ENCODE peak calls at places on chromosome 20, in six cellular contexts. P is foreskin fibroblast; M is activated CD4-positive, alpha-beta T cell treated with anti-CD3 and anti-CD28 coated beads for 4 hours; E is AG10803; Z is globus pallidus; S is stimulated activated CD4-positive, alpha-beta T cell treated with anti-CD3 and anti-CD28 coated beads, Interleukin-2, amount 100 ng/mL, for 48 hours. T is an unnamed sample.

GRCh38 chr20:25017257-25017803 is 24.8 kb upstream of the APMAP start:
- DNase-seq in P (no peak), M (no peak), E (no peak), Z (no peak), S (no peak), T (no peak)

GRCh38 chr20:64077876-64078551 is 1.3 kb downstream of the RGS19 start:
- DNase-seq in P (no peak), M (no peak), E (no peak), Z (no peak), S (no peak), T (no peak)

GRCh38 chr20:57484772-57485171 is 40.2 kb downstream of the CTCFL start:
- DNase-seq in P (no peak), M (no peak), E (no peak), Z (no peak), S (no peak), T (no peak)

GRCh38 chr20:5451643-5452210 is 135.0 kb upstream of the PROKR2 start:
- DNase-seq in P (no peak), M (no peak), E (no peak), Z (no peak), S (no peak), T (no peak)

GRCh38 chr20:54219751-54220426 is 12.0 kb downstream of the PFDN4 start:
- DNase-seq in P (peak; percentile 78), M (no peak), E (peak; percentile 52), Z (no peak), S (no peak), T (no peak)

GRCh38 chr20:3163099-3164042 is 3.7 kb upstream of the FASTKD5 start:
- DNase-seq in P (no peak), M (no peak), E (no peak), Z (no peak), S (no peak), T (no peak)

GRCh38 chr20:46897471-46897870 is 2.8 kb downstream of the EYA2 start:
- DNase-seq in P (no peak), M (no peak), E (no peak), Z (no peak), S (no peak), T (no peak)

GRCh38 chr20:1876975-1877603 is 18.1 kb upstream of the SIRPA start:
- DNase-seq in P (no peak), M (no peak), E (no peak), Z (no peak), S (no peak), T (no peak)

GRCh38 chr20:40738976-40739375 is 49.9 kb upstream of the MAFB start:
- DNase-seq in P (no peak), M (no peak), E (no peak), Z (no peak), S (no peak), T (no peak)

GRCh38 chr20:62088258-62089127 is 22.8 kb upstream of the TAF4 start:
- DNase-seq in P (peak; percentile 89), M (peak; percentile 26), E (peak; percentile 63), Z (no peak), S (no peak), T (no peak)

GRCh38 chr20:51284871-51285270 is 257.6 kb downstream of the NFATC2 start:
- DNase-seq in P (no peak), M (no peak), E (no peak), Z (peak; percentile 82), S (no peak), T (no peak)

GRCh38 chr20:45061244-45061643 is 39.7 kb downstream of the KCNS1 start:
- DNase-seq in P (peak; percentile 94), M (no peak), E (peak; percentile 89), Z (peak; percentile 30), S (no peak), T (no peak)

GRCh38 chr20:35663813-35664543 is 722 bp downstream of the CPNE1 start:
- DNase-seq in P (peak; percentile 33), M (peak; percentile 52), E (peak; percentile 6), Z (peak; percentile 38), S (peak; percentile 45), T (peak; percentile 80)

GRCh38 chr20:51815383-51816076 is 13.2 kb upstream of the SALL4 start:
- DNase-seq in P (no peak), M (no peak), E (no peak), Z (no peak), S (no peak), T (no peak)

GRCh38 chr20:60363698-60364097 is 405.5 kb downstream of the CDH26 start:
- DNase-seq in P (no peak), M (no peak), E (no peak), Z (no peak), S (no peak), T (no peak)

T was measured in stimulated activated effector memory CD8-positive, alpha-beta T cell treated with anti-CD3 and anti-CD28 coated beads, Interleukin-12 subunit alpha, Interleukin-12 subunit beta, amount 100 ng/mL, for 72 hours.